ENCODE peak calls at places on chromosome 1, in four cellular contexts. D is K562, Y is GM12878, S is HepG2. N is an unnamed sample.

GRCh38 chr1:198776602-198777029 is 137.8 kb downstream of the PTPRC start:
- DNase-seq in S (no peak), Y (no peak), D (no peak), N (no peak)

GRCh38 chr1:46203738-46204405 is 738 bp downstream of the LURAP1 start:
- DNase-seq in D (no peak), Y (no peak), S (no peak), N (no peak)

GRCh38 chr1:232481091-232481490 is 148.8 kb downstream of the SIPA1L2 start:
- DNase-seq in D (no peak), Y (no peak), S (no peak), N (no peak)

GRCh38 chr1:233113009-233113712 is 162.8 kb downstream of the NTPCR start:
- DNase-seq in Y (peak; percentile 26), D (peak; percentile 58), S (peak; percentile 48), N (peak; percentile 82)

GRCh38 chr1:94463765-94464330 is 45.7 kb downstream of the ABCD3 start:
- DNase-seq in Y (no peak), D (peak; percentile 31), S (peak; percentile 71), N (peak; percentile 14)

GRCh38 chr1:4787551-4787950 is 133.1 kb downstream of the AJAP1 start:
- DNase-seq in Y (no peak), S (no peak), D (no peak), N (no peak)

GRCh38 chr1:117414943-117415342 is 47.7 kb downstream of the MAN1A2 start:
- DNase-seq in Y (no peak), D (no peak), S (no peak), N (no peak)

GRCh38 chr1:28298438-28298837 is 30.4 kb upstream of the MED18 start:
- DNase-seq in Y (no peak), S (no peak), D (no peak), N (no peak)

GRCh38 chr1:155223017-155223416 is 14.5 kb downstream of the MTX1 start:
- DNase-seq in S (no peak), Y (no peak), D (peak; percentile 18), N (no peak)

GRCh38 chr1:214006845-214007244 is 19.1 kb downstream of the PROX1 start:
- DNase-seq in S (no peak), Y (no peak), D (no peak), N (no peak)

GRCh38 chr1:205440476-205441317 is 15.1 kb downstream of the BLACAT1 start:
- DNase-seq in Y (peak; percentile 47), S (peak; percentile 91), D (peak; percentile 80), N (no peak)

GRCh38 chr1:44421374-44422028 is 16.4 kb downstream of the RNF220 start:
- DNase-seq in Y (no peak), S (no peak), D (no peak), N (no peak)

GRCh38 chr1:35655196-35655595 is 13.9 kb upstream of the PSMB2 start:
- DNase-seq in S (no peak), D (no peak), Y (no peak), N (no peak)

GRCh38 chr1:176799327-176799726 is 336.4 kb downstream of the PAPPA2 start:
- DNase-seq in S (no peak), D (peak; percentile 17), Y (no peak), N (no peak)

GRCh38 chr1:23650344-23650990 is 41.1 kb upstream of the RPL11 start:
- DNase-seq in Y (no peak), S (no peak), D (no peak), N (no peak)

GRCh38 chr1:211369640-211370039 is 43.0 kb downstream of the TRAF5 start:
- DNase-seq in S (no peak), Y (no peak), D (no peak), N (no peak)

GRCh38 chr1:16145988-16146887 is 9.6 kb downstream of the EPHA2 start:
- DNase-seq in Y (no peak), D (peak; percentile 98), S (peak; percentile 90), N (peak; percentile 82)

GRCh38 chr1:192133350-192133950 is 24.8 kb upstream of the RGS18 start:
- DNase-seq in D (no peak), S (no peak), Y (no peak), N (no peak)

GRCh38 chr1:22636927-22637326 is 499 bp downstream of the C1QA start:
- DNase-seq in Y (no peak), S (no peak), D (no peak), N (no peak)

GRCh38 chr1:9293512-9294439 is 1.1 kb downstream of the SPSB1 start:
- DNase-seq in D (peak; percentile 41), Y (no peak), S (no peak), N (peak; percentile 56)

GRCh38 chr1:161956097-161956496 is 67.6 kb downstream of the OLFML2B start:
- DNase-seq in Y (no peak), S (no peak), D (no peak), N (no peak)

GRCh38 chr1:178938959-178939317 is 68.1 kb upstream of the ANGPTL1 start:
- DNase-seq in Y (no peak), S (no peak), D (no peak), N (no peak)

GRCh38 chr1:204171751-204172178 is 5.6 kb upstream of the REN start:
- DNase-seq in S (peak; percentile 80), D (no peak), Y (no peak), N (peak; percentile 31)

GRCh38 chr1:119602169-119602568 is 45.9 kb downstream of the ZNF697 start:
- DNase-seq in Y (no peak), S (no peak), D (no peak), N (no peak)

GRCh38 chr1:119862276-119862675 is 34.0 kb downstream of the ADAM30 start:
- DNase-seq in D (no peak), S (no peak), Y (no peak), N (no peak)

GRCh38 chr1:88736633-88737248 is 52.7 kb downstream of the PKN2 start:
- DNase-seq in Y (no peak), D (peak; percentile 20), S (peak; percentile 38), N (peak; percentile 18)

GRCh38 chr1:175343945-175344344 is 151.4 kb upstream of the KIAA0040 start:
- DNase-seq in S (no peak), Y (no peak), D (no peak), N (no peak)

GRCh38 chr1:93811646-93812045 is 67.4 kb downstream of the DNTTIP2 start:
- DNase-seq in Y (no peak), S (no peak), D (no peak), N (no peak)

GRCh38 chr1:4974981-4975685 is 320.7 kb downstream of the AJAP1 start:
- DNase-seq in Y (no peak), S (no peak), D (no peak), N (no peak)

GRCh38 chr1:232542633-232543032 is 87.3 kb downstream of the SIPA1L2 start:
- DNase-seq in Y (no peak), S (no peak), D (no peak), N (no peak)

GRCh38 chr1:174060090-174060489 is 37.9 kb upstream of the RC3H1 start:
- DNase-seq in Y (no peak), S (no peak), D (no peak), N (no peak)

GRCh38 chr1:56526571-56527174 is 52.7 kb downstream of the PLPP3 start:
- DNase-seq in Y (peak; percentile 74), S (no peak), D (no peak), N (no peak)

DNA sequence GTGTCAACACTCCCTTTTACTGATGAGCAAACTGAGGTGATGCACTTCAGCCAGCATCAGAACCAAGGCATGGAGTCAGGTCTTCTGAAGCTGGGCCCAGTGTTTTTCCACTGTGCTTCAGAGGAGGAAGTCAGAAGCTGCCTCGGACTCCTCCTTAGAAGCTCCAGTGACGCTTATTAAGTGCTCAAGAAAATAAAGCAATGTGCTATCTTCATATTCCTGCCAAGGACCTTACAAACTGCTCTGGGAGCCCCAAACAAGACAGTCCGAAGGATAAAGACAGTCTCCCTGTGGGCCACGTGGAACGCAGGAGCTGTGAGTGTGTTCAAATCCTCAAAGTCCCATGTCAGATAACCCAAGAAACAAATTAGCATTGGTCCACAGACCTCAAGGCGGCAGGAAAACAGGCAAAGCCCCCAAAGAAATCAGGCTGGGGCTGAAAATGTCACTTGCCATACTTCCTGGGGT is 3.1 kb upstream of the NAV1 start:
- DNase-seq in S (no peak), Y (no peak), D (peak; percentile 13), N (no peak)
- TF ChIP-seq CHD4 in S (no peak), Y (no peak), D (no peak), N (no peak)

DNA sequence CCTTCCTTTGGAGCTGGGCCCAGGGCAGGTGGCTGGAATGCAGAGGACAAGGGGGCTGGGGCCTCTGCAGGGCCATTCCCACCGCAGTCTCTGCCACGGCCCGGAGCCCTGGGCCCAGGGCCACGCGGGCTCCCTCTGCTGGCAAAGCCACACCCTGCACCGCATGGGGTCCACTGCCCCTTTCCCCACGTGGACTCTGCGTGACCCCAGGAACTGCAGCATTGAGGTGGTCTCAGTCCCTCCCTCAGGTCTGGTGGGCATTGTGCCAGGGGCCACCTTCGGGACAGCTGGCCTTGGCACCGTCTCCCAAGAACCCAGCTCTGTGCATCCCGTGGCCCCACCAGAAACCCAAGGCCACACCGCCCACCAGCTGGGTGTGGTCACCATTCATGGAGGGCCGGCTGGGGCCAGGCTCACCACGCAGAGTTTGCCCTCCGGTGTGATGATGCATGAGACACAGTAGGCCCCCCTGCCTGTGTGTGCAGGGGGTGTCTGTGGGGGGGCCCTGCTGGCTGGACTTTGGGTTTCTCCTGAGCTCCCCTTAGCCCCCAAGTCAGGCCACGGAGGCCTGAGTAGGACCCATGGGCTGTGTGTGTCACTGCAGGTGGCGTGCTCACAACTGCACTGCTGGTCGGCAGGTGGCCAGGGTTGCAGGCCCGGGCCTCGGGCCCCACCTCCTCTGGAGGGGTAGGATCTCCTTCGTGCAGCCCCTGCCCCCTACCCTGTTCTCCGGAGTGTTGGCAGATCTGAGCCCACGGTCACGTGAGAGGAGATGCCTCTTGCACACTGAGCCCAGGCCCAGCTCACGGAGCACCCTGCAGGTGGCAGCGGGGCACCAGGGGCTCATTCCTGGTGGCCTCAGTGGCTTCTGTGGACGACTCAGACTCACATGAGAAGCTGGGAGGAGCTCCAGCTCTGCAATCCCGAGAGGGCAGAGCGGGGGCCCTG is 5.7 kb downstream of the VWA1 start:
- DNase-seq in Y (no peak), S (peak; percentile 41), D (peak; percentile 94), N (no peak)
- TF ChIP-seq CHD4 in Y (no peak), S (no peak), D (no peak), N (no peak)

GRCh38 chr1:224180783-224181452 is 2.1 kb upstream of the DEGS1 start:
- DNase-seq in D (no peak), S (no peak), Y (no peak), N (no peak)

GRCh38 chr1:224178894-224179293 is 4.1 kb upstream of the DEGS1 start:
- DNase-seq in S (no peak), D (no peak), Y (no peak), N (no peak)

GRCh38 chr1:224175615-224176014 is 7.4 kb upstream of the DEGS1 start:
- DNase-seq in Y (no peak), D (no peak), S (no peak), N (no peak)

GRCh38 chr1:224181453-224181810 is 1.6 kb upstream of the DEGS1 start:
- DNase-seq in D (no peak), Y (no peak), S (no peak), N (no peak)

GRCh38 chr1:224177356-224177999 is 5.6 kb upstream of the DEGS1 start:
- DNase-seq in S (no peak), Y (no peak), D (peak; percentile 12), N (no peak)
- TF ChIP-seq CHD4 in S (no peak), Y (no peak), D (no peak), N (no peak)

GRCh38 chr1:229028987-229029550 is 241.8 kb upstream of the RAB4A start:
- DNase-seq in S (no peak), D (no peak), Y (no peak), N (no peak)

GRCh38 chr1:229028509-229028908 is 242.4 kb upstream of the RAB4A start:
- DNase-seq in D (no peak), S (no peak), Y (no peak), N (no peak)

GRCh38 chr1:229027158-229027557 is 243.8 kb upstream of the RAB4A start:
- DNase-seq in Y (no peak), S (no peak), D (no peak), N (no peak)

GRCh38 chr1:229029644-229030235 is 241.2 kb upstream of the RAB4A start:
- DNase-seq in D (no peak), Y (no peak), S (no peak), N (no peak)

GRCh38 chr1:229027622-229028182 is 243.2 kb upstream of the RAB4A start:
- DNase-seq in D (no peak), Y (no peak), S (peak; percentile 86), N (no peak)
- TF ChIP-seq CHD4 in D (no peak), Y (no peak), S (no peak), N (no peak)